ENCODE peak calls at places on chromosomes 12 and 14, in nine cellular contexts. One of them, this sample, is unnamed.

GRCh38 chr12:51828951-51829581 is 19.5 kb downstream of the FIGNL2 start:
- DNase-seq in endodermal cell: peak; percentile 81
- DNase-seq in psoas muscle: no peak
- DNase-seq in fibroblast of lung: no peak
- DNase-seq in activated B cell treated with CpG ODN at 0.5 μM for 24 hours: no peak
- DNase-seq in progenitor cell of endocrine pancreas: no peak
- DNase-seq in HFFc6: no peak
- DNase-seq in HepG2: no peak
- DNase-seq in thyroid gland: no peak
- DNase-seq in this sample: no peak

GRCh38 chr12:52900896-52901714 is 3.8 kb downstream of the KRT8 start:
- DNase-seq in endodermal cell: no peak
- DNase-seq in psoas muscle: no peak
- DNase-seq in fibroblast of lung: no peak
- DNase-seq in activated B cell treated with CpG ODN at 0.5 μM for 24 hours: no peak
- DNase-seq in progenitor cell of endocrine pancreas: no peak
- DNase-seq in HFFc6: no peak
- DNase-seq in HepG2: peak; percentile 34
- DNase-seq in thyroid gland: no peak
- DNase-seq in this sample: no peak

GRCh38 chr12:105933671-105934665 is 204.8 kb downstream of the NUAK1 start:
- DNase-seq in endodermal cell: no peak
- DNase-seq in psoas muscle: peak; percentile 51
- DNase-seq in fibroblast of lung: peak; percentile 92
- DNase-seq in activated B cell treated with CpG ODN at 0.5 μM for 24 hours: no peak
- DNase-seq in progenitor cell of endocrine pancreas: no peak
- DNase-seq in HFFc6: peak; percentile 96
- DNase-seq in HepG2: no peak
- DNase-seq in thyroid gland: no peak
- DNase-seq in this sample: no peak

GRCh38 chr12:27424631-27425230 is 21.8 kb upstream of the SMCO2 start:
- DNase-seq in endodermal cell: peak; percentile 66
- DNase-seq in psoas muscle: no peak
- DNase-seq in fibroblast of lung: peak; percentile 80
- DNase-seq in activated B cell treated with CpG ODN at 0.5 μM for 24 hours: no peak
- DNase-seq in progenitor cell of endocrine pancreas: no peak
- DNase-seq in HFFc6: peak; percentile 34
- DNase-seq in HepG2: peak; percentile 45
- DNase-seq in thyroid gland: peak; percentile 27
- DNase-seq in this sample: no peak

GRCh38 chr12:82673698-82674097 is 13.0 kb upstream of the TMTC2 start:
- DNase-seq in endodermal cell: no peak
- DNase-seq in psoas muscle: no peak
- DNase-seq in fibroblast of lung: no peak
- DNase-seq in activated B cell treated with CpG ODN at 0.5 μM for 24 hours: no peak
- DNase-seq in progenitor cell of endocrine pancreas: no peak
- DNase-seq in HFFc6: no peak
- DNase-seq in HepG2: no peak
- DNase-seq in thyroid gland: no peak
- DNase-seq in this sample: no peak

GRCh38 chr14:81062816-81063215 is 107.4 kb downstream of the TSHR start:
- DNase-seq in endodermal cell: peak; percentile 78
- DNase-seq in psoas muscle: no peak
- DNase-seq in fibroblast of lung: no peak
- DNase-seq in activated B cell treated with CpG ODN at 0.5 μM for 24 hours: no peak
- DNase-seq in progenitor cell of endocrine pancreas: no peak
- DNase-seq in HFFc6: no peak
- DNase-seq in HepG2: peak; percentile 10
- DNase-seq in thyroid gland: no peak
- DNase-seq in this sample: peak; percentile 3

GRCh38 chr12:88973998-88974397 is 378.3 kb downstream of the DUSP6 start:
- DNase-seq in endodermal cell: no peak
- DNase-seq in psoas muscle: no peak
- DNase-seq in fibroblast of lung: no peak
- DNase-seq in activated B cell treated with CpG ODN at 0.5 μM for 24 hours: no peak
- DNase-seq in progenitor cell of endocrine pancreas: no peak
- DNase-seq in HFFc6: no peak
- DNase-seq in HepG2: no peak
- DNase-seq in thyroid gland: no peak
- DNase-seq in this sample: no peak

GRCh38 chr14:103128631-103129300 is 5.5 kb downstream of the TNFAIP2 start:
- DNase-seq in endodermal cell: no peak
- DNase-seq in psoas muscle: no peak
- DNase-seq in fibroblast of lung: no peak
- DNase-seq in activated B cell treated with CpG ODN at 0.5 μM for 24 hours: no peak
- DNase-seq in progenitor cell of endocrine pancreas: no peak
- DNase-seq in HFFc6: no peak
- DNase-seq in HepG2: no peak
- DNase-seq in thyroid gland: peak; percentile 49
- DNase-seq in this sample: no peak

GRCh38 chr12:45658066-45658465 is 71.4 kb upstream of the ARID2 start:
- DNase-seq in endodermal cell: no peak
- DNase-seq in psoas muscle: no peak
- DNase-seq in fibroblast of lung: no peak
- DNase-seq in activated B cell treated with CpG ODN at 0.5 μM for 24 hours: no peak
- DNase-seq in progenitor cell of endocrine pancreas: no peak
- DNase-seq in HFFc6: no peak
- DNase-seq in HepG2: no peak
- DNase-seq in thyroid gland: no peak
- DNase-seq in this sample: no peak

GRCh38 chr12:662541-663292 is 528 bp downstream of the NINJ2 start:
- DNase-seq in endodermal cell: no peak
- DNase-seq in psoas muscle: no peak
- DNase-seq in fibroblast of lung: no peak
- DNase-seq in activated B cell treated with CpG ODN at 0.5 μM for 24 hours: no peak
- DNase-seq in progenitor cell of endocrine pancreas: no peak
- DNase-seq in HFFc6: no peak
- DNase-seq in HepG2: no peak
- DNase-seq in thyroid gland: no peak
- DNase-seq in this sample: no peak

GRCh38 chr12:85310456-85311076 is 30.5 kb downstream of the ALX1 start:
- DNase-seq in endodermal cell: no peak
- DNase-seq in psoas muscle: no peak
- DNase-seq in fibroblast of lung: peak; percentile 31
- DNase-seq in activated B cell treated with CpG ODN at 0.5 μM for 24 hours: no peak
- DNase-seq in progenitor cell of endocrine pancreas: no peak
- DNase-seq in HFFc6: no peak
- DNase-seq in HepG2: no peak
- DNase-seq in thyroid gland: no peak
- DNase-seq in this sample: no peak
- TF ChIP-seq CTCF in endodermal cell: peak; percentile 75
- TF ChIP-seq CTCF in psoas muscle: peak; percentile 7
- TF ChIP-seq CTCF in fibroblast of lung: no peak
- TF ChIP-seq CTCF in activated B cell treated with CpG ODN at 0.5 μM for 24 hours: no peak
- TF ChIP-seq CTCF in progenitor cell of endocrine pancreas: peak; percentile 50
- TF ChIP-seq CTCF in HFFc6: peak; percentile 77
- TF ChIP-seq CTCF in HepG2: no peak
- TF ChIP-seq CTCF in thyroid gland: no peak
- TF ChIP-seq CTCF in this sample: peak; percentile 39

DNA sequence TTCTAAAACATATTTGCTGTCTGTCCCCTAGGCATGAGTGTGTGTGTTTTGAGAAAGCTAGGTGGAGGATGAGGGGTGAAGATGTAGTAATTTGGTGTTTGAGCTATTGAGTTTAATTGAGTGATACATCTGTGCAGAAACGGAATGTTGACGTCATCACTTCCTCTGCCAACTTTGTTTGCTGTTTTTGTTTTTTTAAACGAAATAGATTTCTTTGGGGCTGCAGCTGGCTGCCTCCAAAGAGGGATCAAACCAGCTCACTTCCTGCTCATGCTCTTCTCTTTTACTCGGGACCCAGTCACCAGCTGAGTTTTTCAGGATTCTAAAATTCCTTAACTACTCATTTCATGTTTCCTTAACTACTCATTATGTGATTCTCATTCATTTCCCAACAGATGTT is 19.5 kb upstream of the CRACR2A start:
- DNase-seq in endodermal cell: no peak
- DNase-seq in psoas muscle: no peak
- DNase-seq in fibroblast of lung: peak; percentile 3
- DNase-seq in activated B cell treated with CpG ODN at 0.5 μM for 24 hours: no peak
- DNase-seq in progenitor cell of endocrine pancreas: no peak
- DNase-seq in HFFc6: no peak
- DNase-seq in HepG2: no peak
- DNase-seq in thyroid gland: no peak
- DNase-seq in this sample: no peak
- TF ChIP-seq CTCF in endodermal cell: no peak
- TF ChIP-seq CTCF in psoas muscle: no peak
- TF ChIP-seq CTCF in fibroblast of lung: no peak
- TF ChIP-seq CTCF in activated B cell treated with CpG ODN at 0.5 μM for 24 hours: no peak
- TF ChIP-seq CTCF in progenitor cell of endocrine pancreas: no peak
- TF ChIP-seq CTCF in HFFc6: no peak
- TF ChIP-seq CTCF in HepG2: no peak
- TF ChIP-seq CTCF in thyroid gland: no peak
- TF ChIP-seq CTCF in this sample: no peak

GRCh38 chr14:73176673-73177072 is 40.4 kb downstream of the PSEN1 start:
- DNase-seq in endodermal cell: no peak
- DNase-seq in psoas muscle: no peak
- DNase-seq in fibroblast of lung: peak; percentile 31
- DNase-seq in activated B cell treated with CpG ODN at 0.5 μM for 24 hours: no peak
- DNase-seq in progenitor cell of endocrine pancreas: no peak
- DNase-seq in HFFc6: no peak
- DNase-seq in HepG2: no peak
- DNase-seq in thyroid gland: no peak
- DNase-seq in this sample: no peak

GRCh38 chr14:73170686-73171085 is 34.4 kb downstream of the PSEN1 start:
- DNase-seq in endodermal cell: peak; percentile 45
- DNase-seq in psoas muscle: no peak
- DNase-seq in fibroblast of lung: no peak
- DNase-seq in activated B cell treated with CpG ODN at 0.5 μM for 24 hours: no peak
- DNase-seq in progenitor cell of endocrine pancreas: no peak
- DNase-seq in HFFc6: no peak
- DNase-seq in HepG2: no peak
- DNase-seq in thyroid gland: no peak
- DNase-seq in this sample: no peak

GRCh38 chr14:73168274-73168673 is 32.0 kb downstream of the PSEN1 start:
- DNase-seq in endodermal cell: no peak
- DNase-seq in psoas muscle: no peak
- DNase-seq in fibroblast of lung: no peak
- DNase-seq in activated B cell treated with CpG ODN at 0.5 μM for 24 hours: no peak
- DNase-seq in progenitor cell of endocrine pancreas: no peak
- DNase-seq in HFFc6: no peak
- DNase-seq in HepG2: no peak
- DNase-seq in thyroid gland: no peak
- DNase-seq in this sample: no peak

GRCh38 chr14:73168691-73169090 is 32.4 kb downstream of the PSEN1 start:
- DNase-seq in endodermal cell: peak; percentile 45
- DNase-seq in psoas muscle: no peak
- DNase-seq in fibroblast of lung: no peak
- DNase-seq in activated B cell treated with CpG ODN at 0.5 μM for 24 hours: no peak
- DNase-seq in progenitor cell of endocrine pancreas: no peak
- DNase-seq in HFFc6: no peak
- DNase-seq in HepG2: no peak
- DNase-seq in thyroid gland: no peak
- DNase-seq in this sample: no peak

GRCh38 chr14:73173092-73173735 is 36.9 kb downstream of the PSEN1 start:
- DNase-seq in endodermal cell: no peak
- DNase-seq in psoas muscle: no peak
- DNase-seq in fibroblast of lung: peak; percentile 79
- DNase-seq in activated B cell treated with CpG ODN at 0.5 μM for 24 hours: no peak
- DNase-seq in progenitor cell of endocrine pancreas: no peak
- DNase-seq in HFFc6: peak; percentile 42
- DNase-seq in HepG2: peak; percentile 24
- DNase-seq in thyroid gland: no peak
- DNase-seq in this sample: no peak
- TF ChIP-seq CTCF in endodermal cell: peak; percentile 69
- TF ChIP-seq CTCF in psoas muscle: peak; percentile 57
- TF ChIP-seq CTCF in fibroblast of lung: peak; percentile 33
- TF ChIP-seq CTCF in activated B cell treated with CpG ODN at 0.5 μM for 24 hours: no peak
- TF ChIP-seq CTCF in progenitor cell of endocrine pancreas: peak; percentile 52
- TF ChIP-seq CTCF in HFFc6: peak; percentile 84
- TF ChIP-seq CTCF in HepG2: peak; percentile 27
- TF ChIP-seq CTCF in thyroid gland: peak; percentile 15
- TF ChIP-seq CTCF in this sample: peak; percentile 36

DNA sequence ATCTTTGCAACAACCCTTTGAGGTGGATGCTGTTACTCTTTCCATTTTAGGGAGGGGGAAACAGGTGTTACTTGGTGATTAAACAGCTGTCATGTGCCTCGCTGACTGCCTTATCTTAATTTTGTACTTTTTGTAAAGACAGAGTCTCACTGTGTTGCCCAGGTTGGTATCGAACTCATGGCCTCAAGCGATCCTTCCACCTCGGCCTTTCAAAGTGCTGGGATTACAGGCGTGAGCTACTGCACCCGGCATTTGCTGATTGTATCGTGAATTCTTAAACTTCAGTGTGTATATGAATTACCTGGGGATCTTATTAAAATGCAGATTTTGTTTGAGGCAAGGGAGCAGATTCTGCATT is 656 bp downstream of the PSMD9 start:
- DNase-seq in endodermal cell: no peak
- DNase-seq in psoas muscle: no peak
- DNase-seq in fibroblast of lung: no peak
- DNase-seq in activated B cell treated with CpG ODN at 0.5 μM for 24 hours: no peak
- DNase-seq in progenitor cell of endocrine pancreas: no peak
- DNase-seq in HFFc6: no peak
- DNase-seq in HepG2: no peak
- DNase-seq in thyroid gland: no peak
- DNase-seq in this sample: no peak
- TF ChIP-seq CTCF in endodermal cell: no peak
- TF ChIP-seq CTCF in psoas muscle: no peak
- TF ChIP-seq CTCF in fibroblast of lung: no peak
- TF ChIP-seq CTCF in activated B cell treated with CpG ODN at 0.5 μM for 24 hours: no peak
- TF ChIP-seq CTCF in progenitor cell of endocrine pancreas: no peak
- TF ChIP-seq CTCF in HFFc6: no peak
- TF ChIP-seq CTCF in HepG2: no peak
- TF ChIP-seq CTCF in thyroid gland: no peak
- TF ChIP-seq CTCF in this sample: no peak

DNA sequence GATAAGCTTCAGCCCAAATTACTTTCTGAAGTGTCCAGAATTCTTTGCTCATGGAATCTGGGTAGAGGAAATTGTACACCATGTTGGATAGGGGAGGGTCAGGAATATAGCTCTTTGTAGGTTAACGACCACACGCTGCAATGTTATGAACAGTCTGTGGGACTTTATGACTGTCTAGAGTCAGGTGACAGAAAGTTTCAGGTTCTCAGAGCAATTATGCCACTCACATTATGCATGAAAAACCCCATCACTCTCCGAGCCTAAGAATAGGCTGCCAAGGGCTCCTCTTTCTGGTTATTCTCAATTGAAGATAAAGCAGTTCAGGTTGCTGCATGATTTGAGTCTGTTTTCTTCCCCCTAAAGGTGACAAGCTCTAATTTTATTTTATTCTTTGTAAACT is 430.9 kb downstream of the ATP23 start:
- DNase-seq in endodermal cell: no peak
- DNase-seq in psoas muscle: no peak
- DNase-seq in fibroblast of lung: no peak
- DNase-seq in activated B cell treated with CpG ODN at 0.5 μM for 24 hours: no peak
- DNase-seq in progenitor cell of endocrine pancreas: no peak
- DNase-seq in HFFc6: no peak
- DNase-seq in HepG2: no peak
- DNase-seq in thyroid gland: no peak
- DNase-seq in this sample: no peak
- TF ChIP-seq CTCF in endodermal cell: no peak
- TF ChIP-seq CTCF in psoas muscle: no peak
- TF ChIP-seq CTCF in fibroblast of lung: no peak
- TF ChIP-seq CTCF in activated B cell treated with CpG ODN at 0.5 μM for 24 hours: no peak
- TF ChIP-seq CTCF in progenitor cell of endocrine pancreas: no peak
- TF ChIP-seq CTCF in HFFc6: no peak
- TF ChIP-seq CTCF in HepG2: no peak
- TF ChIP-seq CTCF in thyroid gland: no peak
- TF ChIP-seq CTCF in this sample: no peak

GRCh38 chr12:108129017-108129812 is at the start of gene WSCD2:
- DNase-seq in endodermal cell: peak; percentile 99
- DNase-seq in psoas muscle: peak; percentile 54
- DNase-seq in fibroblast of lung: no peak
- DNase-seq in activated B cell treated with CpG ODN at 0.5 μM for 24 hours: peak; percentile 39
- DNase-seq in progenitor cell of endocrine pancreas: peak; percentile 71
- DNase-seq in HFFc6: no peak
- DNase-seq in HepG2: peak; percentile 9
- DNase-seq in thyroid gland: peak; percentile 93
- DNase-seq in this sample: peak; percentile 84
- TF ChIP-seq CTCF in endodermal cell: peak; percentile 84
- TF ChIP-seq CTCF in psoas muscle: no peak
- TF ChIP-seq CTCF in fibroblast of lung: no peak
- TF ChIP-seq CTCF in activated B cell treated with CpG ODN at 0.5 μM for 24 hours: no peak
- TF ChIP-seq CTCF in progenitor cell of endocrine pancreas: peak; percentile 61
- TF ChIP-seq CTCF in HFFc6: no peak
- TF ChIP-seq CTCF in HepG2: peak; percentile 35
- TF ChIP-seq CTCF in thyroid gland: peak; percentile 84
- TF ChIP-seq CTCF in this sample: peak; percentile 48